ENCODE peak calls at places on chromosomes 12 and 14, in eight cellular contexts. I, Q, P, S, K, C, X and Z are unnamed samples.

GRCh38 chr12:48923117-48923516 is 2.2 kb downstream of the FKBP11 start:
- DNase-seq in X (no peak), C (no peak), S (no peak), K (no peak), Q (no peak), P (no peak), I (no peak), Z (no peak)

GRCh38 chr14:83478741-83479140 is 1945.1 kb upstream of the SEL1L start:
- DNase-seq in C (no peak), Q (no peak), K (no peak), P (no peak), X (no peak), I (peak; percentile 22), S (no peak), Z (no peak)

GRCh38 chr14:64035143-64035542 is 182.3 kb downstream of the SYNE2 start:
- DNase-seq in P (no peak), Q (peak; percentile 8), S (no peak), K (no peak), I (peak; percentile 18), C (no peak), X (no peak), Z (no peak)

GRCh38 chr12:124564232-124564958 is 3.0 kb downstream of the NCOR2 start:
- DNase-seq in S (no peak), X (no peak), P (no peak), Q (peak; percentile 48), C (no peak), I (no peak), K (no peak), Z (no peak)

GRCh38 chr12:101117842-101118241 is 92.2 kb downstream of the SLC5A8 start:
- DNase-seq in S (no peak), I (no peak), Q (no peak), C (no peak), P (no peak), K (no peak), X (no peak), Z (no peak)

GRCh38 chr12:110199360-110200123 is 75.4 kb downstream of the IFT81 start:
- DNase-seq in P (no peak), K (no peak), S (peak; percentile 3), C (peak; percentile 49), X (peak; percentile 5), I (peak; percentile 79), Q (peak; percentile 52), Z (peak; percentile 16)

GRCh38 chr12:121649819-121650353 is 19.6 kb downstream of the MORN3 start:
- DNase-seq in S (no peak), C (no peak), I (no peak), K (no peak), X (no peak), Q (no peak), P (no peak), Z (no peak)

GRCh38 chr12:11856971-11857370 is 207.5 kb downstream of the ETV6 start:
- DNase-seq in X (peak; percentile 96), P (no peak), K (no peak), C (no peak), I (no peak), Q (no peak), S (no peak), Z (no peak)

GRCh38 chr12:104012331-104012730 is 37.7 kb downstream of the GLT8D2 start:
- DNase-seq in C (no peak), I (no peak), P (no peak), S (no peak), K (no peak), Q (no peak), X (no peak), Z (no peak)

GRCh38 chr12:120413901-120414695 is 23.8 kb upstream of the COX6A1 start:
- DNase-seq in P (no peak), Q (no peak), C (peak; percentile 96), S (no peak), I (no peak), X (no peak), K (no peak), Z (no peak)

GRCh38 chr12:108387771-108388170 is 48.7 kb upstream of the CMKLR1 start:
- DNase-seq in Q (no peak), S (no peak), K (no peak), P (no peak), C (no peak), I (no peak), X (no peak), Z (no peak)

GRCh38 chr12:97426485-97427116 is 36.0 kb upstream of the RMST start:
- DNase-seq in Q (no peak), C (peak; percentile 41), P (no peak), I (no peak), S (no peak), X (no peak), K (peak; percentile 25), Z (no peak)

GRCh38 chr12:57046947-57047890 is 2.7 kb downstream of the MYO1A start:
- DNase-seq in P (peak; percentile 16), X (no peak), Q (no peak), K (no peak), I (no peak), C (no peak), S (peak; percentile 24), Z (no peak)

GRCh38 chr12:106919910-106920544 is 35.7 kb upstream of the TMEM263 start:
- DNase-seq in Q (peak; percentile 72), I (peak; percentile 76), P (no peak), C (no peak), X (no peak), S (no peak), K (no peak), Z (peak; percentile 36)

GRCh38 chr12:106541201-106541600 is 41.6 kb upstream of the RFX4 start:
- DNase-seq in Q (no peak), K (no peak), X (no peak), S (no peak), P (no peak), C (no peak), I (no peak), Z (no peak)

GRCh38 chr12:26773313-26774104 is 59.5 kb downstream of the ITPR2 start:
- DNase-seq in X (no peak), S (no peak), P (no peak), Q (no peak), K (no peak), C (no peak), I (no peak), Z (no peak)

GRCh38 chr12:34395056-34396005 is 373.0 kb downstream of the ALG10 start:
- DNase-seq in X (no peak), P (no peak), I (no peak), K (no peak), C (peak; percentile 8), S (no peak), Q (no peak), Z (peak; percentile 1)

GRCh38 chr14:56195219-56195618 is 77.0 kb downstream of the PELI2 start:
- DNase-seq in X (no peak), S (no peak), I (no peak), Q (no peak), K (no peak), P (no peak), C (no peak), Z (no peak)

GRCh38 chr12:106249411-106250135 is 1.8 kb upstream of the CKAP4 start:
- DNase-seq in K (no peak), Q (no peak), C (peak; percentile 23), X (no peak), S (peak; percentile 52), I (no peak), P (no peak), Z (no peak)

GRCh38 chr14:99872786-99873440 is 79.7 kb downstream of the EML1 start:
- DNase-seq in P (no peak), X (no peak), K (no peak), S (no peak), C (no peak), I (no peak), Q (peak; percentile 35), Z (no peak)

GRCh38 chr14:96584199-96584906 is 82.2 kb downstream of the PAPOLA start:
- DNase-seq in K (no peak), C (peak; percentile 88), Q (peak; percentile 55), X (peak; percentile 29), I (peak; percentile 10), P (no peak), S (peak; percentile 41), Z (peak; percentile 82)

GRCh38 chr14:64645220-64645891 is 58.9 kb upstream of the PLEKHG3 start:
- DNase-seq in I (peak; percentile 92), P (no peak), S (no peak), Q (peak; percentile 97), K (no peak), X (peak; percentile 64), C (peak; percentile 74), Z (no peak)

GRCh38 chr12:71731439-71732356 is 23.0 kb upstream of the RAB21 start:
- DNase-seq in X (no peak), Q (peak; percentile 23), S (no peak), K (no peak), P (no peak), I (peak; percentile 84), C (peak; percentile 79), Z (no peak)

GRCh38 chr12:131137009-131137835 is 183.5 kb downstream of the ADGRD1 start:
- DNase-seq in Q (no peak), C (peak; percentile 26), S (no peak), K (no peak), I (no peak), P (no peak), X (no peak), Z (no peak)

GRCh38 chr14:106610691-106611090 is 1084.3 kb downstream of the TMEM121 start:
- DNase-seq in I (no peak), C (no peak), Q (no peak), S (no peak), P (no peak), K (no peak), X (no peak), Z (no peak)

GRCh38 chr14:106606936-106607335 is 1080.6 kb downstream of the TMEM121 start:
- DNase-seq in S (no peak), X (no peak), K (no peak), P (no peak), Q (no peak), C (no peak), I (no peak), Z (no peak)

GRCh38 chr14:106605548-106606448 is 1079.4 kb downstream of the TMEM121 start:
- DNase-seq in C (no peak), I (no peak), S (peak; percentile 80), K (no peak), X (no peak), P (peak; percentile 73), Q (peak; percentile 63), Z (peak; percentile 79)
- TF ChIP-seq CTCF in C (no peak), I (no peak), S (peak; percentile 81), K (no peak), X (no peak), P (peak; percentile 61), Q (peak; percentile 66), Z (peak; percentile 54)

GRCh38 chr14:73937012-73937411 is 12.9 kb downstream of the FAM161B start:
- DNase-seq in I (no peak), S (no peak), C (no peak), P (no peak), X (no peak), K (no peak), Q (no peak), Z (no peak)

GRCh38 chr14:73935666-73936065 is 14.2 kb downstream of the FAM161B start:
- DNase-seq in K (no peak), I (peak; percentile 26), X (no peak), P (no peak), Q (peak; percentile 26), S (no peak), C (no peak), Z (no peak)
- TF ChIP-seq CTCF in K (no peak), I (peak; percentile 36), X (peak; percentile 19), P (peak; percentile 6), Q (peak; percentile 30), S (peak; percentile 27), C (peak; percentile 55), Z (peak; percentile 42)

GRCh38 chr12:22709292-22709691 is 84.3 kb downstream of the ETNK1 start:
- DNase-seq in P (no peak), Q (peak; percentile 32), S (peak; percentile 35), K (no peak), X (peak; percentile 24), C (no peak), I (peak; percentile 32), Z (no peak)
- TF ChIP-seq CTCF in P (peak; percentile 29), Q (peak; percentile 50), S (peak; percentile 20), K (peak; percentile 74), X (peak; percentile 40), C (peak; percentile 70), I (peak; percentile 44), Z (peak; percentile 69)

GRCh38 chr12:94374124-94374523 is 85.5 kb downstream of the CEP83 start:
- DNase-seq in S (no peak), P (no peak), C (no peak), I (peak; percentile 6), X (no peak), Q (no peak), K (no peak), Z (no peak)
- TF ChIP-seq CTCF in S (no peak), P (no peak), C (no peak), I (no peak), X (no peak), Q (no peak), K (no peak), Z (no peak)